ENCODE peak calls at places on chromosomes 4 and X, in seven cellular contexts. P is cardiac muscle cell; M is tibial nerve; G is SK-N-SH; S is CD8-positive, alpha-beta T cell; X is psoas muscle; J is iPS DF 6.9. R is an unnamed sample. For H3K4me1 and H3K9me3, the result is how much of the 10 kb centered on the place peaks cover.

GRCh38 chrX:40108959-40109287 is 11.2 kb upstream of the BCOR start:
- DNase-seq in M (no peak), J (no peak), S (peak), X (peak), G (peak), P (peak), R (peak)

GRCh38 chr4:79249879-79250503 is 75.9 kb downstream of the NAA11 start:
- DNase-seq in P (no peak), G (no peak), J (no peak), X (no peak), S (no peak), M (no peak), R (no peak)

GRCh38 chr4:23775694-23776093 is 114.2 kb downstream of the PPARGC1A start:
- DNase-seq in S (no peak), G (no peak), X (no peak), M (no peak), J (no peak), P (no peak), R (peak)

GRCh38 chr4:93684571-93684970 is 144.0 kb upstream of the ATOH1 start:
- DNase-seq in P (no peak), J (no peak), M (no peak), G (no peak), S (no peak), X (no peak), R (no peak)

GRCh38 chrX:149877636-149878035 is 3.3 kb upstream of the MAGEA8 start:
- DNase-seq in J (no peak), G (no peak), S (no peak), M (no peak), X (no peak), P (no peak), R (no peak)

GRCh38 chr4:10655968-10656367 is 28.6 kb downstream of the CLNK start:
- DNase-seq in X (no peak), S (no peak), M (no peak), P (no peak), G (no peak), J (no peak), R (no peak)

GRCh38 chr4:67744561-67745283 is 9.5 kb downstream of the GNRHR start:
- DNase-seq in P (no peak), G (no peak), J (no peak), X (no peak), S (no peak), M (no peak), R (no peak)

GRCh38 chr4:122914292-122914904 is 8.0 kb downstream of the NUDT6 start:
- DNase-seq in X (no peak), P (no peak), J (no peak), M (no peak), S (no peak), G (peak), R (peak)

GRCh38 chrX:128458888-128459287 is 406.7 kb upstream of the ACTRT1 start:
- DNase-seq in P (no peak), J (no peak), S (no peak), G (no peak), M (no peak), X (no peak), R (no peak)

GRCh38 chrX:135737361-135738071 is 24.1 kb downstream of the CT45A1 start:
- DNase-seq in X (no peak), S (no peak), P (no peak), M (no peak), J (no peak), G (no peak), R (no peak)

GRCh38 chrX:80808160-80808735 is 1.4 kb downstream of the BRWD3 start:
- DNase-seq in X (peak), G (peak), M (peak), J (no peak), P (peak), S (peak), R (peak)

GRCh38 chrX:22889824-22890223 is 109.9 kb upstream of the DDX53 start:
- DNase-seq in P (no peak), S (no peak), G (no peak), M (no peak), X (no peak), J (no peak), R (no peak)

GRCh38 chr4:3324093-3324815 is 31.4 kb downstream of the RGS12 start:
- DNase-seq in J (peak), X (no peak), G (no peak), S (no peak), M (no peak), P (peak), R (no peak)

GRCh38 chr4:185305979-185306442 is 89.7 kb downstream of the LRP2BP start:
- DNase-seq in J (no peak), X (no peak), S (no peak), G (no peak), M (no peak), P (no peak), R (no peak)

GRCh38 chr4:165580379-165580905 is 201.6 kb downstream of the CPE start:
- DNase-seq in M (no peak), J (no peak), G (no peak), S (no peak), X (no peak), P (peak), R (no peak)

GRCh38 chr4:56874166-56874565 is 33.5 kb upstream of the REST start:
- DNase-seq in M (no peak), P (peak), S (no peak), X (no peak), J (peak), G (no peak), R (peak)

GRCh38 chrX:110188701-110189558 is 129.0 kb downstream of the AMMECR1 start:
- DNase-seq in M (no peak), J (no peak), S (no peak), X (no peak), G (no peak), P (no peak), R (no peak)

GRCh38 chrX:129957241-129958099 is 25.0 kb upstream of the BCORL1 start:
- DNase-seq in J (no peak), X (peak), S (no peak), M (no peak), P (peak), G (peak), R (peak)
- H3K4me1 ChIP-seq in J (under half), X (under half), S (under half), M (under half), P (under half), G (under half), R (under half)

GRCh38 chrX:134669378-134670098 is 11.3 kb upstream of the PLAC1 start:
- DNase-seq in X (peak), G (peak), S (no peak), P (no peak), J (no peak), M (no peak), R (no peak)
- H3K27ac ChIP-seq in X (peak), G (peak), S (no peak), P (no peak), J (no peak), M (no peak), R (no peak)

GRCh38 chrX:66028936-66029335 is 10.9 kb downstream of the VSIG4 start:
- DNase-seq in P (no peak), X (no peak), M (no peak), S (no peak), G (no peak), J (no peak), R (no peak)

GRCh38 chrX:66035667-66036066 is 4.2 kb downstream of the VSIG4 start:
- DNase-seq in J (no peak), P (no peak), G (no peak), S (no peak), X (no peak), M (no peak), R (no peak)

GRCh38 chrX:66030505-66031317 is 9.2 kb downstream of the VSIG4 start:
- DNase-seq in X (no peak), J (peak), P (peak), G (peak), M (no peak), S (no peak), R (peak)
- H3K9me3 ChIP-seq in X (under half), J (under half), P (under half), G (under half), M (under half), S (under half), R (under half)

DNA sequence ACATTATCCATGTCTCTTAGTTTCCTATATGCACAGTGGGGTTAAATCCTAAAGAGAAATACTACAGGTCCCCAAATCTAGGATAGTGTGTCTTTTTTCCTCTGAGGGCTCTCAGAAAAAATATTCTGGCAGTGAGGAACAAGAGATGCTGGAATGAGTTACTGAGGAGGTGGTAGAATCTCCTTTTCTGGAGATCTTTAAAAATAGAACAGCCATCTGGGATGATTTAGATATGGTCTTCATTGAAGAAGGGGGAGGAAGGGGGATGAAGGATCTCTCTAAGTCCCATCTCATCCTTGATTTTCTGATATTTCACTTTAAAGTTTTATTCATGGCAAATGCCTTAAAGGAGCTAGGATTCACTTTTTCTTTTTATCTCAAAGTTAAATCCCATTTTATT is 235.0 kb downstream of the MAML3 start:
- DNase-seq in J (no peak), M (no peak), P (no peak), G (no peak), S (no peak), X (no peak), R (no peak)
- H3K4me1 ChIP-seq in J (under half), M (under half), P (half or more), G (half or more), S (under half), X (under half), R (under half)

GRCh38 chr4:188986271-188986689 is 847.0 kb downstream of the TRIML1 start:
- DNase-seq in M (no peak), J (no peak), S (no peak), G (no peak), P (no peak), X (no peak), R (no peak)

GRCh38 chr4:188988131-188988530 is 848.9 kb downstream of the TRIML1 start:
- DNase-seq in M (no peak), P (no peak), J (no peak), S (no peak), X (no peak), G (no peak), R (no peak)

GRCh38 chr4:188989371-188989770 is 850.1 kb downstream of the TRIML1 start:
- DNase-seq in X (no peak), J (no peak), G (no peak), M (no peak), P (no peak), S (no peak), R (peak)

GRCh38 chr4:188984518-188984917 is 845.3 kb downstream of the TRIML1 start:
- DNase-seq in S (no peak), P (no peak), J (no peak), X (no peak), G (no peak), M (no peak), R (no peak)

GRCh38 chr4:188987011-188987410 is 847.8 kb downstream of the TRIML1 start:
- DNase-seq in S (no peak), J (no peak), X (no peak), G (no peak), P (no peak), M (no peak), R (no peak)
- H3K27ac ChIP-seq in S (no peak), J (no peak), X (no peak), G (no peak), P (no peak), M (no peak), R (no peak)

GRCh38 chrX:44989995-44990770 is 117.2 kb downstream of the KDM6A start:
- DNase-seq in M (no peak), S (no peak), X (no peak), G (no peak), J (no peak), P (no peak), R (no peak)
- H3K9me3 ChIP-seq in M (under half), S (under half), X (under half), G (under half), J (under half), P (under half), R (under half)

GRCh38 chr4:87025614-87026041 is 90.8 kb downstream of the AFF1 start:
- DNase-seq in M (no peak), P (no peak), S (no peak), J (no peak), X (no peak), G (no peak), R (no peak)
- H3K4me1 ChIP-seq in M (half or more), P (under half), S (under half), J (under half), X (half or more), G (under half), R (under half)

GRCh38 chr4:6002926-6003325 is 15.3 kb downstream of the C4orf50 start:
- DNase-seq in J (no peak), P (no peak), S (no peak), X (no peak), M (no peak), G (no peak), R (no peak)
- H3K27ac ChIP-seq in J (no peak), P (no peak), S (no peak), X (no peak), M (no peak), G (no peak), R (no peak)

GRCh38 chr4:53748328-53748772 is 157.1 kb upstream of the LNX1 start:
- DNase-seq in J (no peak), X (no peak), S (no peak), P (no peak), G (no peak), M (no peak), R (no peak)
- H3K9me3 ChIP-seq in J (under half), X (under half), S (under half), P (under half), G (under half), M (under half), R (under half)

GRCh38 chr4:1870578-1871443 is at the start of gene NSD2:
- DNase-seq in X (peak), S (peak), P (peak), M (peak), J (no peak), G (peak), R (peak)
- H3K4me1 ChIP-seq in X (under half), S (under half), P (under half), M (under half), J (under half), G (under half), R (under half)

R was measured in small intestine.